ENCODE peak calls at places on chromosomes 5 and 9, in six cellular contexts. M is CD4-positive, alpha-beta T cell; O is right atrium auricular region; A is stomach; G is colonic mucosa; I is coronary artery. Y is an unnamed sample.
A peak's percentile ranks its signal among the peaks of the same experiment; 100 is the strongest.

GRCh38 chr9:108057421-108058136 is 568.0 kb upstream of the KLF4 start:
- DNase-seq in A (no peak), G (peak; percentile 54), M (no peak), I (no peak), O (peak; percentile 70), Y (peak; percentile 63)

GRCh38 chr5:140262839-140263238 is 40.1 kb downstream of the PFDN1 start:
- DNase-seq in G (no peak), I (no peak), O (no peak), A (no peak), M (no peak), Y (no peak)

GRCh38 chr9:4862506-4863250 is 69.9 kb downstream of the RCL1 start:
- DNase-seq in A (no peak), I (no peak), M (no peak), O (no peak), G (no peak), Y (no peak)

GRCh38 chr9:113998529-113999255 is 79.4 kb downstream of the AMBP start:
- DNase-seq in A (peak; percentile 23), G (peak; percentile 17), M (no peak), O (peak; percentile 54), I (peak; percentile 68), Y (peak; percentile 43)

GRCh38 chr9:27276182-27277030 is 20.5 kb downstream of the EQTN start:
- DNase-seq in I (no peak), M (no peak), O (no peak), A (no peak), G (peak; percentile 26), Y (no peak)

GRCh38 chr9:42852133-42852532 is 668.7 kb downstream of the SPATA31A6 start:
- DNase-seq in M (no peak), A (no peak), I (no peak), G (peak; percentile 70), O (no peak), Y (no peak)

GRCh38 chr9:4090491-4090890 is 209.4 kb downstream of the GLIS3 start:
- DNase-seq in A (no peak), G (no peak), I (no peak), O (no peak), M (no peak), Y (no peak)

GRCh38 chr9:83238871-83239624 is 176.1 kb upstream of the RASEF start:
- DNase-seq in I (no peak), M (no peak), A (no peak), G (peak; percentile 33), O (no peak), Y (no peak)

GRCh38 chr5:157670662-157671591 is at the start of gene C5orf52:
- DNase-seq in G (peak; percentile 91), I (no peak), M (no peak), O (peak; percentile 55), A (no peak), Y (peak; percentile 28)

GRCh38 chr9:127187231-127187956 is 65.0 kb upstream of the ANGPTL2 start:
- DNase-seq in O (peak; percentile 94), G (peak; percentile 45), M (no peak), A (peak; percentile 60), I (peak; percentile 92), Y (peak; percentile 19)

GRCh38 chr5:154157483-154158378 is 32.8 kb upstream of the GALNT10 start:
- DNase-seq in M (no peak), I (no peak), A (no peak), G (no peak), O (no peak), Y (no peak)

GRCh38 chr9:105114956-105115728 is 129.3 kb upstream of the SLC44A1 start:
- DNase-seq in I (no peak), G (peak; percentile 44), A (peak; percentile 42), O (peak; percentile 66), M (peak; percentile 9), Y (peak; percentile 77)

GRCh38 chr5:172870261-172870806 is 36.3 kb downstream of the ERGIC1 start:
- DNase-seq in G (no peak), M (no peak), O (peak; percentile 90), A (no peak), I (no peak), Y (no peak)

GRCh38 chr9:16768816-16769215 is 101.7 kb downstream of the BNC2 start:
- DNase-seq in O (no peak), G (no peak), M (no peak), A (no peak), I (no peak), Y (no peak)

GRCh38 chr5:135880801-135881200 is 14.8 kb downstream of the IL9 start:
- DNase-seq in A (no peak), I (no peak), G (no peak), M (no peak), O (peak; percentile 30), Y (no peak)

GRCh38 chr9:121682201-121682600 is 30.8 kb downstream of the DAB2IP start:
- DNase-seq in O (no peak), I (no peak), M (no peak), G (no peak), A (no peak), Y (no peak)

GRCh38 chr5:82664711-82665110 is 386.6 kb upstream of the RPS23 start:
- DNase-seq in G (no peak), A (no peak), M (no peak), O (no peak), I (no peak), Y (no peak)

GRCh38 chr5:75330404-75330803 is 6.6 kb upstream of the HMGCR start:
- DNase-seq in O (no peak), A (no peak), M (no peak), I (no peak), G (no peak), Y (no peak)

DNA sequence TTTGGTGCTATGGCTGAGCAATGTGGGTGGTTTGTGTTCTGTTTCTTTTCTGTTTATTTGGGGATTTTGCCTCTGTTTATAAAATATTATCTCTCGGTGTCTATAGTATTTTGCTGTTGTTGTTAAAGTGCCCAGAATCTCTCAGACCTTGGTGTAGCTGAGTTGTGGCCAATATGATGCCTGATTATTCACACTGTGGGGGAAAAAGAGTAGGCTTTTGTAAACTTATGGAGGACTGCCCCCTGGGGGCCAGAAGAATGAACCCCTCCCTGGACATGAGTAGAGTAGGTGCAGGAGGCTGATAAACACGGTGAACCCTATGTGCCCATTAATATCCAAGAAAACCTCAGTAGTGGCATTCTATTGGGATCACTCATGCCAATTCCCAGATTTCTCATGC is 49.0 kb upstream of the DPYSL3 start:
- DNase-seq in M (no peak), I (no peak), O (no peak), A (no peak), G (peak; percentile 27), Y (no peak)
- TF ChIP-seq CTCF in M (no peak), I (peak; percentile 48), O (peak; percentile 76), A (peak; percentile 13), G (peak; percentile 16), Y (peak; percentile 39)

GRCh38 chr5:126400621-126401251 is 22.5 kb upstream of the GRAMD2B start:
- DNase-seq in I (no peak), O (no peak), A (no peak), G (no peak), M (no peak), Y (no peak)

GRCh38 chr5:126403156-126403555 is 20.1 kb upstream of the GRAMD2B start:
- DNase-seq in O (no peak), I (no peak), M (no peak), G (no peak), A (no peak), Y (no peak)

GRCh38 chr5:126402591-126402990 is 20.6 kb upstream of the GRAMD2B start:
- DNase-seq in A (no peak), I (no peak), O (no peak), G (no peak), M (no peak), Y (no peak)

GRCh38 chr5:126398791-126399190 is 24.4 kb upstream of the GRAMD2B start:
- DNase-seq in M (no peak), G (no peak), I (no peak), A (no peak), O (no peak), Y (no peak)

GRCh38 chr5:126403871-126404270 is 19.3 kb upstream of the GRAMD2B start:
- DNase-seq in G (no peak), I (no peak), M (no peak), A (no peak), O (no peak), Y (no peak)
- H3K27ac ChIP-seq in G (no peak overlapping the region), I (no peak overlapping the region), M (no peak overlapping the region), A (no peak overlapping the region), O (no peak overlapping the region), Y (no peak overlapping the region)

DNA sequence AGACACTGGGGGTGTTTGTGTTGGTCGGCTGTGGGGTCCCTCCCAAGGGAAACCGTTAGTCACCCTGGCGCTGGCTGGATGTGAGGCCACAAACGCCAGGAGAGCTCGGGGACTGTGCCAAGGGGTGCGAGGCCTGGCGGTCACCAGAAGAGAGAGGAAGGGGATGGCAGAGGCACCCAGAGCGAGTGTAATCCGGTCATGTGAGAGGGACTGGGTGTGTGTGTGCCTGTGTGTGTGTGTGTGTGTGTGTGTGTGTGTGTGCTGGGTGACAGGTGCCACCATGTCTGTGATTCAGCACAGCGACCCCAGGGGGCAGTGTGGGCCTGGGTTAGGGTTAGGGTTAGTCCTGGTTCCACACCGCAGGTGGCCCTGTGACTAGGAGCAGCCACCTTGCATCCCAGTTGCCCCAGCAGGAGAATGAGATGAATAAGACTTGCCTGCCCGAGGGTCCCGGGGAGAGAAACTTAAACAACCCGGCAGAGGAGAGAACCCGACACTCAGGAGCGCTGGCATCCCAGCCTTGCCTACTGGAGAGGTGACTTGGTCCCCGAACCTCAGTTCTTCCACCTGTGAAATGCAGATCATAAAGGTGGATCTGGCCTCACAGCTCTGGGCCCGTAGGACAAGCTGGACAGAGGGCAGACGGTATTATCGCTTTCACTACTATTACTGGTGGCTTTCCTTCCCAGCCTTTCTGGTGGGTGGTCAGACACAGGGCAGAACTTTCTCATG is 1.4 kb upstream of the ADAMTSL2 start:
- DNase-seq in M (peak; percentile 78), O (peak; percentile 85), G (peak; percentile 84), I (no peak), A (peak; percentile 79), Y (peak; percentile 44)
- TF ChIP-seq CTCF in M (peak; percentile 32), O (peak; percentile 74), G (no peak), I (no peak), A (peak; percentile 50), Y (peak; percentile 51)

GRCh38 chr9:34611811-34612787 is at the start of gene RPP25L:
- DNase-seq in G (peak; percentile 93), O (peak; percentile 85), A (peak; percentile 91), M (peak; percentile 85), I (peak; percentile 85), Y (peak; percentile 93)

GRCh38 chr9:34610434-34611206 is 1.3 kb downstream of the RPP25L start:
- DNase-seq in M (no peak), O (no peak), A (no peak), G (no peak), I (no peak), Y (no peak)

GRCh38 chr9:34611251-34611810 is 566 bp downstream of the RPP25L start:
- DNase-seq in A (no peak), I (no peak), G (no peak), M (no peak), O (no peak), Y (peak; percentile 60)

GRCh38 chr9:34615132-34615531 is 3.2 kb upstream of the RPP25L start:
- DNase-seq in A (no peak), O (no peak), G (no peak), I (no peak), M (no peak), Y (no peak)

DNA sequence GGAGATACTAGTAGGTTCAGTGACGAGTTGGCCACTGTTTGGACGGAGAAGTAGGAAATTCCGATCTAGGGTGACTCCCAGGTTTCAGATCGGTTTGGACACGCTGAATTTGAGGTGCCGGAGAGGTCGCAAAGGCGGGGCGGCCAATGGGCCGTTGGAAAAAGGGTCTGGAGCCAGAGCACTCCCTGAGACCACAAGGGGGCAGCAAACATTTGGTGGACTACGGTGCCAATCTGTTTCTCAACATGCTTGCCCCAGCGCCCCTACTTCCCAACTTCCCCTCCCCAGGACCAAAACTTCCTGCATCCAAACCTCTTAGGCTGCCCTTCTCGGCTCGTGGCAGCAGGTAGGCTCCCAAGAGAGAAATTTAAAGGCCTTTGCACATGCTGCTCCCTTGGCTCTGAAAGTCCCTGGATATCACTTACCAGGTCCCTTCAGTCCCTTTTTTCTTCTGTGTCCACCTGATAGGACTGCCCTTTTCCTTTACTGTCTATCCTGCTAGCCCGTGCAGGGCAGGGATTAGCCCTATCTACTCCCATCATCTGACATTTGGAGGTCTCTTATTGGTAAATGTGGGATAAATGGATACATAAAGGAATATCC is 992 bp upstream of the RPP25L start:
- DNase-seq in I (no peak), O (peak; percentile 88), G (peak; percentile 90), M (peak; percentile 60), A (peak; percentile 78), Y (peak; percentile 91)
- H3K27ac ChIP-seq in I (peak overlapping the region; percentile 89), O (peak overlapping the region; percentile 92), G (peak overlapping the region; percentile 73), M (no peak overlapping the region), A (no peak overlapping the region), Y (peak overlapping the region; percentile 80)